ENCODE peak calls at places on chromosomes 7 and 10, in nine cellular contexts. R, B, F, Y, E, X, S, C and I are unnamed samples.

GRCh38 chr10:32332299-32332750 is 14.6 kb downstream of the EPC1 start:
- DNase-seq in R (no peak), B (no peak), F (peak; percentile 59), Y (no peak), E (peak; percentile 13), X (no peak), S (peak; percentile 27), C (no peak), I (no peak)

GRCh38 chr10:55410415-55410885 is 609.4 kb upstream of the PCDH15 start:
- DNase-seq in R (peak; percentile 36), B (peak; percentile 91), F (peak; percentile 28), Y (peak; percentile 65), E (peak; percentile 15), X (no peak), S (no peak), C (peak; percentile 29), I (peak; percentile 79)

GRCh38 chr10:23396695-23397094 is 42.2 kb upstream of the OTUD1 start:
- DNase-seq in R (no peak), B (no peak), F (no peak), Y (no peak), E (no peak), X (no peak), S (no peak), C (no peak), I (no peak)

GRCh38 chr10:95415631-95416031 is 124.8 kb upstream of the PDLIM1 start:
- DNase-seq in R (peak; percentile 71), B (no peak), F (no peak), Y (peak; percentile 80), E (no peak), X (no peak), S (no peak), C (no peak), I (no peak)

GRCh38 chr7:155214328-155214986 is 83.2 kb upstream of the INSIG1 start:
- DNase-seq in R (no peak), B (no peak), F (peak; percentile 50), Y (peak; percentile 23), E (peak; percentile 20), X (no peak), S (no peak), C (no peak), I (no peak)

GRCh38 chr10:116710021-116710420 is 32.3 kb downstream of the HSPA12A start:
- DNase-seq in R (no peak), B (no peak), F (no peak), Y (no peak), E (no peak), X (no peak), S (no peak), C (no peak), I (no peak)

GRCh38 chr10:20682782-20683181 is 214.3 kb downstream of the NEBL start:
- DNase-seq in R (no peak), B (no peak), F (no peak), Y (no peak), E (no peak), X (no peak), S (no peak), C (no peak), I (no peak)

GRCh38 chr10:19979628-19980027 is 163.4 kb downstream of the PLXDC2 start:
- DNase-seq in R (no peak), B (no peak), F (no peak), Y (no peak), E (no peak), X (no peak), S (no peak), C (no peak), I (no peak)

GRCh38 chr10:33412261-33413092 is 78.0 kb upstream of the NRP1 start:
- DNase-seq in R (no peak), B (peak; percentile 3), F (peak; percentile 23), Y (peak; percentile 64), E (peak; percentile 92), X (peak; percentile 67), S (no peak), C (no peak), I (no peak)

GRCh38 chr7:156566812-156567549 is 73.6 kb upstream of the RNF32 start:
- DNase-seq in R (no peak), B (no peak), F (no peak), Y (no peak), E (no peak), X (no peak), S (no peak), C (peak; percentile 81), I (no peak)

GRCh38 chr10:131983780-131984179 is 2.1 kb upstream of the BNIP3 start:
- DNase-seq in R (no peak), B (peak; percentile 70), F (peak; percentile 57), Y (no peak), E (peak; percentile 95), X (no peak), S (peak; percentile 70), C (no peak), I (no peak)

GRCh38 chr7:25296086-25296485 is 67.8 kb upstream of the NPVF start:
- DNase-seq in R (no peak), B (no peak), F (no peak), Y (no peak), E (no peak), X (no peak), S (no peak), C (no peak), I (no peak)

GRCh38 chr7:133019590-133019989 is 62.3 kb downstream of the CHCHD3 start:
- DNase-seq in R (no peak), B (no peak), F (no peak), Y (no peak), E (no peak), X (no peak), S (no peak), C (no peak), I (no peak)

GRCh38 chr10:119375574-119376265 is 166.8 kb downstream of the RGS10 start:
- DNase-seq in R (peak; percentile 51), B (peak; percentile 7), F (peak; percentile 28), Y (peak; percentile 59), E (peak; percentile 84), X (peak; percentile 64), S (no peak), C (no peak), I (no peak)

GRCh38 chr7:22723171-22723601 is 3.8 kb upstream of the IL6 start:
- DNase-seq in R (peak; percentile 83), B (peak; percentile 63), F (peak; percentile 34), Y (peak; percentile 83), E (peak; percentile 71), X (peak; percentile 86), S (no peak), C (peak; percentile 46), I (no peak)

GRCh38 chr7:116503835-116504234 is 4.3 kb downstream of the CAV2 start:
- DNase-seq in R (no peak), B (no peak), F (no peak), Y (no peak), E (no peak), X (no peak), S (no peak), C (no peak), I (no peak)

GRCh38 chr7:116285252-116285651 is 74.9 kb downstream of the TES start:
- DNase-seq in R (no peak), B (no peak), F (no peak), Y (no peak), E (no peak), X (no peak), S (no peak), C (no peak), I (no peak)

GRCh38 chr10:35792301-35792700 is 150.2 kb upstream of the FZD8 start:
- DNase-seq in R (no peak), B (no peak), F (no peak), Y (no peak), E (no peak), X (no peak), S (no peak), C (no peak), I (no peak)
- H3K27ac ChIP-seq in R (no peak overlapping the region), B (no peak overlapping the region), F (no peak overlapping the region), Y (no peak overlapping the region), E (no peak overlapping the region), X (no peak overlapping the region), S (no peak overlapping the region), C (no peak overlapping the region), I (no peak overlapping the region)

DNA sequence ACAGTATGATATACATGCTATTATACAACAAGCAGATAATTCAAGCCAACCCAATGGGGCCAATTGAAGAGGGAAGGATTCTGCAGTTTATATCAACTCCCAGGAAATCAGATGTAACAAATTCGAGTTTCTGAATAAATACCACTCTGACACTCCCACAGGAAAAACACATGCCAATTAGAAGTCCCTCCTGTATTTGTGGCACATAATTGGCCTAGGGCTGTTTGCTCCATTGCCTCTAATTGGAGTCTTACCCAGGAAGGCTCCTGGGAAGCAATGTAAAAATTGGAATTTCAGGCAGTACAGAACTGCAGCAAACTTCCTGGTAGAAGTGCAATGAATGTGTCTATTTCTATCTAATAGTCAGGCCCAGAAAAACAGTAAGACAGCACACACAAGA is 4.7 kb downstream of the PPA1 start:
- DNase-seq in R (no peak), B (no peak), F (no peak), Y (no peak), E (no peak), X (no peak), S (no peak), C (no peak), I (no peak)
- H3K4me3 ChIP-seq in R (no peak overlapping the region), B (no peak overlapping the region), F (no peak overlapping the region), Y (no peak overlapping the region), E (no peak overlapping the region), X (no peak overlapping the region), S (no peak overlapping the region), C (no peak overlapping the region), I (no peak overlapping the region)

GRCh38 chr7:106957766-106958165 is 86.7 kb upstream of the PRKAR2B start:
- DNase-seq in R (no peak), B (no peak), F (no peak), Y (peak; percentile 30), E (no peak), X (no peak), S (no peak), C (no peak), I (no peak)

GRCh38 chr7:106964455-106964854 is 80.0 kb upstream of the PRKAR2B start:
- DNase-seq in R (no peak), B (no peak), F (no peak), Y (no peak), E (no peak), X (no peak), S (no peak), C (no peak), I (no peak)

GRCh38 chr7:106962751-106963150 is 81.8 kb upstream of the PRKAR2B start:
- DNase-seq in R (no peak), B (no peak), F (no peak), Y (no peak), E (no peak), X (no peak), S (no peak), C (no peak), I (no peak)

DNA sequence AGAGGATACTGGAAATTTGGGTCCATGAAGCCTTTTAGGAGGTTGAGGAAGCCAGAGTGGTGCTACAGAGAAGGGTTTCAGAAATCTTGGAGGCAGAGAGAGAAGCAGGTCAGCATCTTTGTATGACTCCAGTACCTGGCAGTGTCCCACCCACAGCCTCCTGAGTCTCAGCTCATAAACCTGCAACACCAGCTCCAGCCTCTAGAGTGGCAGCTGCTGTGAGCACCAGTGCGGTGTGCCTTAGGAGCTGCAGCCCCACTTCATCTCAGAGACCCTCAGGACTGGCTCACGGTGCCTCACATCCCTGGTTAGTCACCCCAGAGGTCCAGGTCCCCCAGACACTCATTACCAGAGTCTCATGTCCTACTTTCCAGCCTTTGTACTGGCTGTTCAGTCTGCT is 84.8 kb upstream of the PRKAR2B start:
- DNase-seq in R (no peak), B (no peak), F (peak; percentile 18), Y (no peak), E (no peak), X (no peak), S (no peak), C (no peak), I (no peak)
- TF ChIP-seq CTCF in R (peak; percentile 10), B (peak; percentile 16), F (no peak), Y (no peak), E (no peak), X (no peak), S (no peak), C (no peak), I (no peak)

GRCh38 chr10:25744574-25744973 is 189.5 kb upstream of the MYO3A start:
- DNase-seq in R (no peak), B (no peak), F (no peak), Y (no peak), E (no peak), X (no peak), S (no peak), C (no peak), I (no peak)
- H3K27ac ChIP-seq in R (no peak overlapping the region), B (no peak overlapping the region), F (no peak overlapping the region), Y (no peak overlapping the region), E (no peak overlapping the region), X (no peak overlapping the region), S (no peak overlapping the region), C (no peak overlapping the region), I (no peak overlapping the region)